ENCODE peak calls at places on chromosome 13, in four cellular contexts. One of them, this sample, is unnamed.
A peak's percentile ranks its signal among the peaks of the same experiment; 100 is the strongest.

GRCh38 chr13:48909088-48909389 is 66.7 kb upstream of the FNDC3A start:
- DNase-seq in nephron progenitor cell: no peak
- DNase-seq in NCI-H1105: no peak
- DNase-seq in neural crest cell: no peak
- DNase-seq in this sample: no peak

GRCh38 chr13:19596960-19597361 is 35.6 kb upstream of the TPTE2 start:
- DNase-seq in neural crest cell: no peak
- DNase-seq in nephron progenitor cell: no peak
- DNase-seq in NCI-H1105: no peak
- DNase-seq in this sample: no peak

GRCh38 chr13:39777527-39778061 is 122.1 kb downstream of the COG6 start:
- DNase-seq in neural crest cell: no peak
- DNase-seq in NCI-H1105: no peak
- DNase-seq in nephron progenitor cell: no peak
- DNase-seq in this sample: no peak

GRCh38 chr13:27374650-27375049 is 49.8 kb upstream of the GTF3A start:
- DNase-seq in NCI-H1105: peak; percentile 20
- DNase-seq in neural crest cell: peak; percentile 62
- DNase-seq in nephron progenitor cell: peak; percentile 66
- DNase-seq in this sample: no peak

GRCh38 chr13:44969858-44970484 is 19.3 kb downstream of the NUFIP1 start:
- DNase-seq in neural crest cell: no peak
- DNase-seq in nephron progenitor cell: peak; percentile 15
- DNase-seq in NCI-H1105: peak; percentile 32
- DNase-seq in this sample: no peak

GRCh38 chr13:26899153-26899552 is 138.6 kb upstream of the GPR12 start:
- DNase-seq in neural crest cell: no peak
- DNase-seq in NCI-H1105: no peak
- DNase-seq in nephron progenitor cell: no peak
- DNase-seq in this sample: no peak

GRCh38 chr13:101065314-101065713 is 351.0 kb downstream of the NALCN start:
- DNase-seq in neural crest cell: no peak
- DNase-seq in nephron progenitor cell: no peak
- DNase-seq in NCI-H1105: no peak
- DNase-seq in this sample: peak; percentile 89

GRCh38 chr13:30113983-30114491 is 193.3 kb downstream of the KATNAL1 start:
- DNase-seq in NCI-H1105: no peak
- DNase-seq in nephron progenitor cell: peak; percentile 32
- DNase-seq in neural crest cell: no peak
- DNase-seq in this sample: no peak

GRCh38 chr13:64937302-64937701 is 2292.8 kb downstream of the PCDH9 start:
- DNase-seq in nephron progenitor cell: no peak
- DNase-seq in NCI-H1105: no peak
- DNase-seq in neural crest cell: no peak
- DNase-seq in this sample: no peak

GRCh38 chr13:91123456-91124127 is 223.9 kb upstream of the MIR17HG start:
- DNase-seq in NCI-H1105: no peak
- DNase-seq in neural crest cell: no peak
- DNase-seq in nephron progenitor cell: no peak
- DNase-seq in this sample: no peak

GRCh38 chr13:108470921-108471320 is 158.5 kb upstream of the MYO16 start:
- DNase-seq in NCI-H1105: no peak
- DNase-seq in neural crest cell: no peak
- DNase-seq in nephron progenitor cell: no peak
- DNase-seq in this sample: no peak

GRCh38 chr13:29597246-29597645 is 1.8 kb upstream of the SLC7A1 start:
- DNase-seq in neural crest cell: no peak
- DNase-seq in NCI-H1105: no peak
- DNase-seq in nephron progenitor cell: no peak
- DNase-seq in this sample: peak; percentile 37

GRCh38 chr13:107192289-107192688 is 624.4 kb upstream of the ARGLU1 start:
- DNase-seq in neural crest cell: no peak
- DNase-seq in NCI-H1105: no peak
- DNase-seq in nephron progenitor cell: no peak
- DNase-seq in this sample: no peak

GRCh38 chr13:30025351-30025750 is 174.9 kb upstream of the UBL3 start:
- DNase-seq in NCI-H1105: no peak
- DNase-seq in neural crest cell: no peak
- DNase-seq in nephron progenitor cell: no peak
- DNase-seq in this sample: no peak

GRCh38 chr13:24716011-24716410 is 35.8 kb downstream of the ATP12A start:
- DNase-seq in nephron progenitor cell: no peak
- DNase-seq in NCI-H1105: no peak
- DNase-seq in neural crest cell: no peak
- DNase-seq in this sample: no peak

This sample was measured in esophagus muscularis mucosa.